ENCODE peak calls at places on chromosomes 12 and 14, in six cellular contexts. O, A, L, U, B and T are unnamed samples. For H3K9me3, the result is how much of the 10 kb centered on the place peaks cover.

GRCh38 chr12:104402630-104403029 is 54.1 kb upstream of the CHST11 start:
- DNase-seq in O (no peak), A (no peak), L (no peak), U (no peak), B (no peak), T (no peak)

GRCh38 chr12:913919-914718 is 35.4 kb downstream of the RAD52 start:
- DNase-seq in O (no peak), A (no peak), L (no peak), U (no peak), B (no peak), T (no peak)

GRCh38 chr12:91743727-91744126 is 401.9 kb downstream of the BTG1 start:
- DNase-seq in O (no peak), A (no peak), L (no peak), U (no peak), B (peak), T (no peak)

GRCh38 chr12:131507094-131507493 is 203.8 kb upstream of the SFSWAP start:
- DNase-seq in O (no peak), A (no peak), L (no peak), U (no peak), B (peak), T (no peak)

GRCh38 chr14:103871596-103872480 is 24.5 kb upstream of the PPP1R13B start:
- DNase-seq in O (no peak), A (no peak), L (peak), U (peak), B (no peak), T (no peak)

GRCh38 chr12:50103767-50104321 is at the start of gene GPD1:
- DNase-seq in O (no peak), A (peak), L (peak), U (no peak), B (peak), T (peak)

GRCh38 chr12:51048601-51049369 is 658 bp downstream of the LETMD1 start:
- DNase-seq in O (no peak), A (no peak), L (no peak), U (no peak), B (peak), T (no peak)

GRCh38 chr14:64294672-64295413 is 672 bp upstream of the ESR2 start:
- DNase-seq in O (peak), A (peak), L (peak), U (peak), B (peak), T (peak)

GRCh38 chr12:62098131-62098530 is 162.1 kb upstream of the USP15 start:
- DNase-seq in O (no peak), A (no peak), L (peak), U (no peak), B (no peak), T (no peak)

GRCh38 chr12:111368291-111368683 is 608 bp downstream of the PHETA1 start:
- DNase-seq in O (no peak), A (no peak), L (no peak), U (no peak), B (no peak), T (no peak)

GRCh38 chr14:79256311-79256879 is 954.9 kb downstream of the DIO2 start:
- DNase-seq in O (no peak), A (no peak), L (no peak), U (no peak), B (no peak), T (no peak)

GRCh38 chr12:28350502-28350901 is 160.2 kb downstream of the CCDC91 start:
- DNase-seq in O (no peak), A (no peak), L (no peak), U (no peak), B (no peak), T (no peak)

GRCh38 chr12:123967121-123967586 is 5.5 kb downstream of the CCDC92 start:
- DNase-seq in O (no peak), A (no peak), L (peak), U (no peak), B (no peak), T (no peak)

GRCh38 chr14:28767851-28768548 is 1.4 kb downstream of the FOXG1 start:
- DNase-seq in O (no peak), A (no peak), L (peak), U (no peak), B (no peak), T (no peak)

GRCh38 chr14:72742682-72743195 is 151.2 kb downstream of the DPF3 start:
- DNase-seq in O (no peak), A (no peak), L (no peak), U (no peak), B (no peak), T (no peak)

GRCh38 chr12:89525824-89526770 is at the start of gene POC1B:
- DNase-seq in O (peak), A (peak), L (peak), U (peak), B (peak), T (peak)

GRCh38 chr12:128914908-128915563 is 61.8 kb downstream of the GLT1D1 start:
- DNase-seq in O (no peak), A (no peak), L (no peak), U (peak), B (no peak), T (no peak)

GRCh38 chr14:96634481-96634880 is 132.3 kb downstream of the PAPOLA start:
- DNase-seq in O (no peak), A (no peak), L (peak), U (no peak), B (no peak), T (no peak)

GRCh38 chr14:22002860-22003284 is 329.3 kb upstream of the OR4E1 start:
- DNase-seq in O (no peak), A (no peak), L (peak), U (no peak), B (no peak), T (peak)

GRCh38 chr12:106739815-106740552 is 34.5 kb upstream of the RIC8B start:
- DNase-seq in O (no peak), A (no peak), L (peak), U (no peak), B (no peak), T (no peak)

GRCh38 chr14:92960706-92961566 is 38.0 kb downstream of the CHGA start:
- DNase-seq in O (no peak), A (no peak), L (no peak), U (no peak), B (no peak), T (peak)

GRCh38 chr12:113246478-113247122 is 25.3 kb downstream of the TPCN1 start:
- DNase-seq in O (no peak), A (peak), L (no peak), U (no peak), B (no peak), T (no peak)

GRCh38 chr14:56056031-56056430 is 62.2 kb upstream of the PELI2 start:
- DNase-seq in O (no peak), A (no peak), L (no peak), U (no peak), B (no peak), T (no peak)

GRCh38 chr12:116202940-116203339 is 74.6 kb downstream of the MED13L start:
- DNase-seq in O (no peak), A (no peak), L (no peak), U (no peak), B (no peak), T (no peak)

GRCh38 chr14:57291692-57292647 is 23.2 kb downstream of the AP5M1 start:
- DNase-seq in O (no peak), A (peak), L (no peak), U (no peak), B (no peak), T (no peak)

GRCh38 chr12:52082026-52082667 is 2.6 kb downstream of the SMIM41 start:
- DNase-seq in O (no peak), A (peak), L (no peak), U (no peak), B (no peak), T (no peak)

GRCh38 chr12:125434131-125434530 is 368.9 kb downstream of the AACS start:
- DNase-seq in O (no peak), A (no peak), L (no peak), U (no peak), B (no peak), T (no peak)

GRCh38 chr14:63717704-63718103 is 10.2 kb downstream of the SGPP1 start:
- DNase-seq in O (no peak), A (no peak), L (no peak), U (no peak), B (peak), T (peak)

GRCh38 chr14:33335366-33335765 is 396.7 kb downstream of the NPAS3 start:
- DNase-seq in O (no peak), A (no peak), L (no peak), U (no peak), B (no peak), T (no peak)

GRCh38 chr12:121980211-121980891 is 41.3 kb upstream of the BCL7A start:
- DNase-seq in O (no peak), A (no peak), L (no peak), U (peak), B (no peak), T (no peak)

GRCh38 chr12:104286538-104287482 is 16.7 kb upstream of the EID3 start:
- DNase-seq in O (peak), A (peak), L (peak), U (peak), B (peak), T (peak)

GRCh38 chr12:7951671-7952070 is 15.7 kb upstream of the SLC2A3 start:
- DNase-seq in O (no peak), A (no peak), L (no peak), U (no peak), B (no peak), T (no peak)

GRCh38 chr12:97394657-97395056 is 67.9 kb upstream of the RMST start:
- DNase-seq in O (no peak), A (no peak), L (no peak), U (no peak), B (no peak), T (no peak)

GRCh38 chr12:16603265-16603915 is 2.6 kb downstream of the LMO3 start:
- DNase-seq in O (no peak), A (no peak), L (no peak), U (no peak), B (no peak), T (no peak)

GRCh38 chr14:100440758-100441203 is 117.6 kb downstream of the SLC25A47 start:
- DNase-seq in O (no peak), A (no peak), L (peak), U (no peak), B (peak), T (no peak)

GRCh38 chr12:133225527-133225926 is 10.2 kb downstream of the ANHX start:
- DNase-seq in O (no peak), A (no peak), L (no peak), U (no peak), B (no peak), T (no peak)
- H3K9me3 ChIP-seq in O (half or more), A (half or more), L (under half), U (under half), B (under half), T (under half)

GRCh38 chr14:102316048-102316745 is 3.3 kb upstream of the ZNF839 start:
- DNase-seq in O (no peak), A (peak), L (no peak), U (no peak), B (no peak), T (no peak)
- TF ChIP-seq JUND in O (no peak), A (no peak), L (no peak), U (no peak), B (no peak), T (no peak)

DNA sequence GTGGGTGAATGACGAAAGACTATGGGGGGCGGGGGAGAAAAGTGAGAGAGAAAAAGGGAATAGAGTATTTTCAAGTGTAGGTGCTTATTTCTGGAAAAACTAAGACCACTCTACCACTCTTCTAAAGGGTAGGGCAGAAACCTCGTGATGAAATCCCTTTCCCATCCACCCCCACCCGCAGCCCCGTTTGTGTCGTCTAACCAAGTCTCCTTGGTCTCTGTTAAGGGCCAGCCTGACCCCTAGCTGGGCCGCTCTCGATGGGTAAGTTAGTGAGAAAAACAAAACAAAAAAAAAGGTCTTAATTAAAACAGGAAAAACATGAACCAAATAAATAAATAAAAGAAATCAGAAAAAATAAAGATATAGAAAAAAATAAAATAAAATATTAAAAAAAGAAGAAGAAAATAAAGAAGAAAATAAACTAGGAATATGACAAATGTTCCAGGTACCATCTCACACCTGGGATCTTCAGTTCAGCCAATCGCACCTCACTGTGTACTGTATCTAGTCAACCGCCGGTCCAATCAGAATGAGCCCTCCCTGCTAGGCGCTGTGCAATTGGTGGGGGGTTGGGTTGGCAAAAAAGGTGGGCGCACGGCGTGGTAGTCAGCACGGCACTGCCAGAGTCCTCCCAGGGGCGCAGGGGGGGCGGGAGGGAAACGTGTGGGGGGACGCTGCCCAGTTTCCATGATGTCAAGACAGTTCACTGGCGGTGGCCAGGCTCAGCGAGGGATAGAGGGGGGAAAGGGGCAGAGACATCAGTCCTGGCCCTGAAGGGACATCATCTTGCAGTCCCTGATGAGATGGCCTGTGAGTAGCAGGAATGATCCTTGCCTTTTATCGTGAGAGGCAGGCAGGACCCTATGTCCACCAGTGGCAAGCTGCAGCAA is 9.8 kb upstream of the CDH24 start:
- DNase-seq in O (no peak), A (no peak), L (no peak), U (no peak), B (no peak), T (no peak)
- H3K9me3 ChIP-seq in O (under half), A (under half), L (under half), U (under half), B (under half), T (under half)

DNA sequence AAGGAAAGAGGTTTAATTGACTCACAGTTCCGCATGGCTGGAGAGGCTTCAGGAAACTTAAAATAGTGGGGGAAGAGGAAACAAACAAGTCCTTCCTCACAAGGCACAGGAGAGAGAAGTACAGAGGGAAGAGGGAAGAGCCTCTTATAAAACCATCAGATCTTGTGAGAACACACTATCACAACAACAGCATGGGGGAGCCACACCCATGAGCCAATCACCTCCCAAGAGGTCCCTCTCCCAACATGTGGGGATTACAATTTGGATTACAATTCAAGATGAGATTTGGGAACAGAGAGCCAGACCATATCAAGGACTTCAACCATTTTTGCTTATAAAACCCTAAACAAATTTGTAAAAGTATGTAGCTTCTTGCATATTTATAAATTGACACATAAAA is 45.8 kb downstream of the SLCO1C1 start:
- DNase-seq in O (no peak), A (no peak), L (no peak), U (no peak), B (no peak), T (no peak)
- TF ChIP-seq JUND in O (no peak), A (no peak), L (no peak), U (no peak), B (no peak), T (no peak)